ENCODE peak calls at places on chromosomes 1 and 21, in five cellular contexts. R, X, L, N and W are unnamed samples.
A peak's percentile ranks its signal among the peaks of the same experiment; 100 is the strongest.

GRCh38 chr1:108199781-108200626 is at the start of gene SLC25A24:
- DNase-seq in X (peak; percentile 94), R (peak; percentile 82), L (peak; percentile 61), N (peak; percentile 84), W (peak; percentile 33)

GRCh38 chr1:163085041-163085903 is 16.1 kb downstream of the RGS4 start:
- DNase-seq in X (no peak), N (no peak), L (no peak), R (no peak), W (no peak)

GRCh38 chr1:153324912-153325311 is 12.2 kb upstream of the PGLYRP3 start:
- DNase-seq in R (no peak), X (no peak), N (no peak), L (no peak), W (no peak)

GRCh38 chr1:36836196-36836883 is 198.0 kb downstream of the GRIK3 start:
- DNase-seq in L (no peak), X (peak; percentile 19), N (no peak), R (no peak), W (no peak)

GRCh38 chr21:21146587-21147373 is 148.6 kb downstream of the NCAM2 start:
- DNase-seq in L (no peak), X (no peak), R (no peak), N (no peak), W (no peak)

GRCh38 chr1:41639332-41639936 is 155.0 kb upstream of the EDN2 start:
- DNase-seq in N (no peak), L (peak; percentile 51), R (no peak), X (no peak), W (no peak)

GRCh38 chr1:65538013-65538578 is 117.6 kb downstream of the LEPR start:
- DNase-seq in L (no peak), N (no peak), R (no peak), X (no peak), W (no peak)

GRCh38 chr1:234725177-234726132 is 115.5 kb upstream of the IRF2BP2 start:
- DNase-seq in R (peak; percentile 28), N (no peak), L (peak; percentile 48), X (no peak), W (no peak)

GRCh38 chr1:61436016-61436415 is 288.9 kb downstream of the TM2D1 start:
- DNase-seq in N (peak; percentile 15), X (no peak), R (no peak), L (no peak), W (no peak)

GRCh38 chr1:183674339-183674738 is 21.2 kb upstream of the APOBEC4 start:
- DNase-seq in L (no peak), X (no peak), N (no peak), R (no peak), W (no peak)

GRCh38 chr1:32753532-32754281 is 51.1 kb upstream of the SYNC start:
- DNase-seq in L (peak; percentile 47), R (peak; percentile 72), N (no peak), X (peak; percentile 84), W (no peak)

GRCh38 chr1:110443393-110443918 is 7.5 kb upstream of the PROK1 start:
- DNase-seq in X (no peak), R (no peak), N (no peak), L (no peak), W (no peak)

GRCh38 chr1:211066781-211067384 is 67.1 kb downstream of the KCNH1 start:
- DNase-seq in N (no peak), L (no peak), R (no peak), X (no peak), W (no peak)

GRCh38 chr1:209645574-209646452 is 6.4 kb downstream of the LAMB3 start:
- DNase-seq in L (no peak), X (no peak), R (no peak), N (no peak), W (no peak)

GRCh38 chr21:45207839-45208626 is 79.7 kb downstream of the POFUT2 start:
- DNase-seq in X (no peak), N (no peak), L (no peak), R (no peak), W (no peak)

GRCh38 chr1:222521299-222522104 is 26.4 kb downstream of the HHIPL2 start:
- DNase-seq in N (peak; percentile 30), X (no peak), L (no peak), R (peak; percentile 89), W (no peak)

GRCh38 chr1:167656657-167657056 is 26.6 kb downstream of the RCSD1 start:
- DNase-seq in N (no peak), R (no peak), L (no peak), X (no peak), W (no peak)

GRCh38 chr1:235073331-235073967 is 55.2 kb downstream of the TOMM20 start:
- DNase-seq in L (no peak), X (peak; percentile 81), N (no peak), R (no peak), W (no peak)

GRCh38 chr1:145892486-145893087 is 6.9 kb upstream of the ANKRD35 start:
- DNase-seq in L (no peak), R (no peak), N (no peak), X (no peak), W (no peak)

GRCh38 chr1:228366851-228367741 is 39.5 kb downstream of the TRIM11 start:
- DNase-seq in N (no peak), X (peak; percentile 55), R (no peak), L (no peak), W (no peak)

GRCh38 chr1:205003358-205004145 is 39.5 kb upstream of the CNTN2 start:
- DNase-seq in X (no peak), L (no peak), R (no peak), N (peak; percentile 58), W (no peak)

GRCh38 chr1:65067491-65068201 is 80.4 kb upstream of the AK4 start:
- DNase-seq in L (peak; percentile 30), X (peak; percentile 83), R (peak; percentile 93), N (peak; percentile 78), W (peak; percentile 60)

GRCh38 chr21:41817228-41817627 is 50.4 kb upstream of the RIPK4 start:
- DNase-seq in N (peak; percentile 61), R (peak; percentile 62), L (peak; percentile 18), X (peak; percentile 60), W (peak; percentile 17)

GRCh38 chr1:203320546-203321272 is 15.4 kb downstream of the BTG2 start:
- DNase-seq in R (no peak), L (no peak), X (peak; percentile 66), N (no peak), W (peak; percentile 50)